ENCODE peak calls at places on chromosomes 1 and 21, in six cellular contexts. C is IMR-90, F is GM12878, Q is A549, I is HepG2, H is K562. U is an unnamed sample.

GRCh38 chr1:72281637-72282270 is 585 bp downstream of the NEGR1 start:
- DNase-seq in Q (no peak), F (no peak), H (no peak), C (peak), I (no peak), U (peak)

GRCh38 chr1:206606867-206607266 is 5.4 kb downstream of the EIF2D start:
- DNase-seq in Q (peak), F (no peak), H (peak), C (peak), I (peak), U (peak)

GRCh38 chr1:108719654-108720435 is 7.1 kb downstream of the FNDC7 start:
- DNase-seq in C (peak), H (peak), F (no peak), Q (peak), I (peak), U (no peak)

GRCh38 chr1:65044411-65044810 is 78.1 kb upstream of the JAK1 start:
- DNase-seq in I (no peak), F (no peak), C (no peak), H (no peak), Q (no peak), U (no peak)

GRCh38 chr1:206685256-206685748 is 597 bp downstream of the MAPKAPK2 start:
- DNase-seq in C (peak), Q (peak), H (peak), F (no peak), I (no peak), U (peak)

GRCh38 chr21:32185726-32186125 is 93.1 kb downstream of the MIS18A start:
- DNase-seq in F (no peak), Q (no peak), H (no peak), I (no peak), C (no peak), U (no peak)

GRCh38 chr1:60503216-60503615 is 429.6 kb upstream of the C1orf87 start:
- DNase-seq in F (no peak), I (no peak), H (no peak), C (no peak), Q (no peak), U (no peak)

GRCh38 chr1:121586369-121587229 is 401.8 kb downstream of the SRGAP2C start:
- DNase-seq in H (no peak), Q (no peak), I (peak), C (no peak), F (no peak), U (no peak)

GRCh38 chr1:91137173-91137852 is 115.5 kb upstream of the ZNF644 start:
- DNase-seq in C (no peak), F (no peak), Q (no peak), I (no peak), H (no peak), U (no peak)

GRCh38 chr1:99506631-99507030 is 139.3 kb upstream of the PALMD start:
- DNase-seq in H (no peak), Q (no peak), I (no peak), F (no peak), C (no peak), U (no peak)

GRCh38 chr1:202161151-202162048 is 998 bp upstream of the PTPN7 start:
- DNase-seq in H (peak), C (no peak), F (no peak), Q (no peak), I (no peak), U (no peak)

GRCh38 chr1:177334276-177334675 is 163.5 kb downstream of the BRINP2 start:
- DNase-seq in H (no peak), F (no peak), Q (peak), C (no peak), I (no peak), U (peak)

GRCh38 chr1:236953161-236953560 is 51.1 kb downstream of the MT1HL1 start:
- DNase-seq in I (no peak), F (no peak), Q (no peak), C (no peak), H (no peak), U (no peak)

GRCh38 chr1:83960669-83961277 is 38.2 kb downstream of the TTLL7 start:
- DNase-seq in F (no peak), I (no peak), H (no peak), C (no peak), Q (no peak), U (no peak)

GRCh38 chr21:44552681-44553080 is 1.4 kb upstream of the KRTAP10-2 start:
- DNase-seq in I (no peak), H (no peak), C (no peak), F (no peak), Q (no peak), U (peak)

GRCh38 chr1:53145942-53146708 is 3.7 kb upstream of the SLC1A7 start:
- DNase-seq in I (peak), C (peak), Q (peak), F (no peak), H (peak), U (no peak)

GRCh38 chr1:236468625-236469024 is 55.2 kb upstream of the LGALS8 start:
- DNase-seq in I (no peak), Q (no peak), C (no peak), H (no peak), F (no peak), U (no peak)

GRCh38 chr21:40404319-40404906 is 442.5 kb downstream of the DSCAM start:
- DNase-seq in I (no peak), Q (no peak), F (no peak), H (no peak), C (no peak), U (no peak)

GRCh38 chr1:66359815-66360214 is 174.1 kb upstream of the SGIP1 start:
- DNase-seq in F (no peak), C (no peak), Q (no peak), I (no peak), H (no peak), U (no peak)

GRCh38 chr1:147600119-147601111 is 59.1 kb downstream of the BCL9 start:
- DNase-seq in Q (peak), I (peak), F (no peak), C (peak), H (no peak), U (peak)

GRCh38 chr1:21534674-21535378 is 25.6 kb downstream of the ALPL start:
- DNase-seq in C (peak), F (no peak), Q (peak), I (peak), H (peak), U (peak)

GRCh38 chr1:237309595-237310118 is 267.7 kb downstream of the RYR2 start:
- DNase-seq in C (no peak), F (no peak), I (no peak), H (no peak), Q (no peak), U (no peak)

GRCh38 chr1:53176452-53177344 is 19.9 kb upstream of the CPT2 start:
- DNase-seq in I (no peak), F (no peak), C (peak), H (no peak), Q (no peak), U (no peak)

GRCh38 chr1:234515411-234515810 is 36.4 kb upstream of the TARBP1 start:
- DNase-seq in I (no peak), Q (no peak), F (no peak), C (peak), H (no peak), U (no peak)

GRCh38 chr1:110348050-110348449 is 8.9 kb downstream of the RBM15 start:
- DNase-seq in H (no peak), Q (no peak), C (no peak), I (no peak), F (no peak), U (no peak)

GRCh38 chr1:31069392-31069791 is 3.9 kb upstream of the PUM1 start:
- DNase-seq in I (no peak), F (no peak), Q (no peak), H (no peak), C (no peak), U (no peak)

GRCh38 chr1:55640708-55641473 is 425.7 kb upstream of the USP24 start:
- DNase-seq in C (no peak), F (peak), H (no peak), I (peak), Q (no peak), U (no peak)

GRCh38 chr1:187038789-187039188 is 210.0 kb downstream of the PLA2G4A start:
- DNase-seq in I (no peak), Q (no peak), F (no peak), H (no peak), C (peak), U (no peak)

GRCh38 chr1:39127513-39127912 is 77.0 kb upstream of the MACF1 start:
- DNase-seq in C (peak), F (no peak), H (peak), I (peak), Q (no peak), U (no peak)

GRCh38 chr1:219917851-219918466 is 10.4 kb downstream of the SLC30A10 start:
- DNase-seq in I (peak), H (no peak), C (no peak), Q (no peak), F (no peak), U (no peak)

GRCh38 chr1:54681396-54681795 is 34.3 kb upstream of the TTC4 start:
- DNase-seq in C (peak), H (no peak), I (no peak), F (no peak), Q (no peak), U (no peak)

GRCh38 chr21:27571706-27572105 is 604.8 kb upstream of the ADAMTS5 start:
- DNase-seq in F (no peak), H (no peak), I (no peak), C (peak), Q (no peak), U (no peak)

DNA sequence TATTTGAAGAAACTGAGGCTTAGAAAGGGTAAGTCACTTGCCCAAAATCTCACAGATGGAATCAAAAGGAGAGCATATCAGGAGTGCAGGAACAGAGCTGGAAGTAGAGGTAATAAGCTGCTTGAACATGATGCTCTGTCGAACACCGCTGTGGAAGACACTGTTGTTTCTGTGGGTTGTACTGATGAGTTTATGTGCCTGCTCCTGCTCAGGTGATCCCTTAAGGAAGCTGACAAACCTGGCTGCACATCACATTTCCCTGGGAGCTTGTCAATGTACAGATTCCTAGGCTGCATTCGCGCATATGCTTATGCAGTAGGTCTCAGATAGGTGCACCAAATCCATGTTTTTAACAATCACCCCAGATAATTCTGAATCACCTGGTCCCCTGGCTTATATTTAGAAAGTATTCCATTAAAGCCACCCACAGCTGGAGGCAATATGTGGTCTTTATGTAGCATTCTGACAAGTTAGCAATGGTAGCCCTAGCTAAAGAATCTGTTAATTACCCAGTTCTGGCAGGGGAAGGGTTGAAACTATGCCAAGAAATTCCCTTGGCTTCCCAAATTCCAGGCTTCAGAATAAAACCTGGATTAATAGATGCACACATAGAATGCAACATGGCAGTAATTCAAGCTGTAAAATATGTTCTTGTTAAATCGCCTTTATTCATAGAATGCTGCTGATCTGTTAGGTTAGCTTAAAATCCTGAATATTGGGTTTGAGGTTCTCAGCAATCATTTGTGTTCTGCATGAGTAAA is 79.8 kb downstream of the ZNF326 start:
- DNase-seq in C (no peak), I (no peak), Q (no peak), F (no peak), H (no peak), U (no peak)
- TF ChIP-seq BHLHE40 in C (no peak), I (no peak), Q (no peak), F (no peak), H (no peak), U (no peak)

GRCh38 chr1:1915911-1916835 is 1.1 kb downstream of the CALML6 start:
- DNase-seq in C (no peak), Q (no peak), F (no peak), H (no peak), I (no peak), U (no peak)
- TF ChIP-seq BHLHE40 in C (no peak), Q (no peak), F (no peak), H (no peak), I (no peak), U (no peak)

GRCh38 chr1:966135-966602 is at the start of gene PLEKHN1:
- DNase-seq in F (no peak), C (peak), H (peak), I (peak), Q (no peak), U (no peak)
- TF ChIP-seq BHLHE40 in F (no peak), C (no peak), H (no peak), I (no peak), Q (no peak), U (no peak)

GRCh38 chr1:162906485-162906884 is 45.5 kb upstream of the CCDC190 start:
- DNase-seq in I (no peak), F (no peak), H (no peak), Q (no peak), C (no peak), U (no peak)

GRCh38 chr1:162905759-162906158 is 44.8 kb upstream of the CCDC190 start:
- DNase-seq in H (no peak), F (no peak), I (peak), Q (no peak), C (peak), U (no peak)

GRCh38 chr1:162904579-162904978 is 43.6 kb upstream of the CCDC190 start:
- DNase-seq in F (no peak), C (no peak), Q (no peak), I (no peak), H (no peak), U (no peak)

GRCh38 chr1:162904023-162904422 is 43.0 kb upstream of the CCDC190 start:
- DNase-seq in I (no peak), H (no peak), F (no peak), C (no peak), Q (no peak), U (no peak)

DNA sequence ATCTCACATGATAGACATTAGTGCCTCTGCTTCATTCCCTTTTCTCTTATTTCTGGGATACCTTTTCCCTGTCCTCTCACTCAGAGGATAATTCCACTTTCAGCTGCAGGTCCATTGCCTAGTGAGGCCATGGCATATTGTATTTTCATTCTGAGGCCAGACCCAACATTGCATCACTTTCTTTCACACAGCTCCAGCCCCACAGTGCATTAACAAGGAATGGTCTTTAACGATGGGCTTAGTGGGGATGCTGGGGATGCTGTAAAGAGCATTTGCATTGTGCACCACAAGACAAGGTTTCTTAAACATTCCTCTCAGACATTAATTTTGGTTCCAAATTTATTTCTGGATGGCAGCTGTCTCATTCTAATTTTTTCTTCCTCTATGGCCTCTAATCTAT is 44.2 kb upstream of the CCDC190 start:
- DNase-seq in H (no peak), F (no peak), Q (no peak), I (no peak), C (no peak), U (no peak)
- TF ChIP-seq BHLHE40 in H (no peak), F (no peak), Q (no peak), I (no peak), C (no peak), U (no peak)

GRCh38 chr1:159827549-159827948 is 876 bp downstream of the SLAMF8 start:
- DNase-seq in I (no peak), H (no peak), Q (no peak), C (no peak), F (no peak), U (no peak)

GRCh38 chr1:159829822-159830455 is 3.3 kb downstream of the SLAMF8 start:
- DNase-seq in F (no peak), C (peak), Q (no peak), H (no peak), I (no peak), U (no peak)

GRCh38 chr1:159828176-159828575 is 1.5 kb downstream of the SLAMF8 start:
- DNase-seq in Q (no peak), F (no peak), C (no peak), H (no peak), I (no peak), U (no peak)

GRCh38 chr1:159830737-159831136 is 4.1 kb downstream of the SLAMF8 start:
- DNase-seq in F (no peak), Q (no peak), C (no peak), I (no peak), H (no peak), U (no peak)

DNA sequence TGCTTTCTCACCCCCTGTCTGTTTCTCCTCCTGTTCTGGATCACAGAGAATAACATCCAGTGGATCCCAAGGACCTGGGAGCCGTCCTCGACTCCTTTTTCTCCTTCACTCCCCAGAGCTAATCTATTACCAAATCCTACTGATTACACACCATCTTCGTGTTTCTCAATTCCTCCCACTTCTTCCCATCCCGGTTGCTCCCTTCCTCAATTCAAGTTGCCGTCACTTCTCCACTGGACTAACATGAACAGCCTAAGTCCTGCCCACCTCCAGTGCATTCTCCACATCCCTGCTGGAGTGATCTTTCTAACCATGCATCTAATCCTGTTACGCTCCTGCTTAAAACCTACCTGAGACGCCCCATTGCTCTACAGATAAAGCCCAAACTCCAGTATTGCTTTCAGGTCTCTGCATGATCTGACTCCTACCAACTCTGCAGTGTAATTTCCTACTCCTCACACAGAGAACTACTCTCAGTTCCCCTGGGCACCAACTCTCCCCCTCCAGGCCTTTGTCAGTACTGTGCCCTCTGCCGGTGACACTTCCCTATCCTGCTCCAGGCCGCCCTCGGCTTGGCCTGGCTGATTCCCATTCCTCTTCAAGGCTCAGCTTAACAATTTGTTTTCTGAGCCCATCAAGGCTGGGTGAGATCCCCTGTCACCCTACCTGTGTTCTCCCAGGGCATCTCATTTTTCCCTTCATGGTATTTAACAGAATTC is 2.4 kb downstream of the SLAMF8 start:
- DNase-seq in I (peak), C (no peak), Q (peak), F (peak), H (peak), U (peak)
- TF ChIP-seq BHLHE40 in I (no peak), C (no peak), Q (no peak), F (no peak), H (no peak), U (no peak)